ENCODE peak calls at places on chromosomes 5 and 9, in five cellular contexts. One of them, this sample, is unnamed.

GRCh38 chr9:136090060-136090735 is 4.9 kb downstream of the NACC2 start:
- DNase-seq in NCI-H2081: no peak
- DNase-seq in activated T-cell treated with anti-CD3 and anti-CD28 coated beads, Interleukin-2, amount 50 U/mL, for 48 hours: no peak
- DNase-seq in PC-3: no peak
- DNase-seq in stimulated activated CD4-positive, alpha-beta T cell treated with anti-CD3 and anti-CD28 coated beads, Interleukin-1b, Interleukin-23, amount 100 ng/mL, for 1 hour: no peak
- DNase-seq in this sample: no peak

GRCh38 chr9:120841930-120842684 is 615 bp downstream of the PSMD5 start:
- DNase-seq in NCI-H2081: no peak
- DNase-seq in activated T-cell treated with anti-CD3 and anti-CD28 coated beads, Interleukin-2, amount 50 U/mL, for 48 hours: no peak
- DNase-seq in PC-3: peak
- DNase-seq in stimulated activated CD4-positive, alpha-beta T cell treated with anti-CD3 and anti-CD28 coated beads, Interleukin-1b, Interleukin-23, amount 100 ng/mL, for 1 hour: no peak
- DNase-seq in this sample: no peak

GRCh38 chr9:126131066-126132010 is 195.3 kb upstream of the MVB12B start:
- DNase-seq in NCI-H2081: no peak
- DNase-seq in activated T-cell treated with anti-CD3 and anti-CD28 coated beads, Interleukin-2, amount 50 U/mL, for 48 hours: no peak
- DNase-seq in PC-3: no peak
- DNase-seq in stimulated activated CD4-positive, alpha-beta T cell treated with anti-CD3 and anti-CD28 coated beads, Interleukin-1b, Interleukin-23, amount 100 ng/mL, for 1 hour: no peak
- DNase-seq in this sample: no peak

GRCh38 chr9:96061293-96061987 is 185.9 kb downstream of the ERCC6L2 start:
- DNase-seq in NCI-H2081: peak
- DNase-seq in activated T-cell treated with anti-CD3 and anti-CD28 coated beads, Interleukin-2, amount 50 U/mL, for 48 hours: peak
- DNase-seq in PC-3: peak
- DNase-seq in stimulated activated CD4-positive, alpha-beta T cell treated with anti-CD3 and anti-CD28 coated beads, Interleukin-1b, Interleukin-23, amount 100 ng/mL, for 1 hour: no peak
- DNase-seq in this sample: no peak

GRCh38 chr5:171630047-171630669 is 155.5 kb upstream of the SMIM23 start:
- DNase-seq in NCI-H2081: peak
- DNase-seq in activated T-cell treated with anti-CD3 and anti-CD28 coated beads, Interleukin-2, amount 50 U/mL, for 48 hours: peak
- DNase-seq in PC-3: peak
- DNase-seq in stimulated activated CD4-positive, alpha-beta T cell treated with anti-CD3 and anti-CD28 coated beads, Interleukin-1b, Interleukin-23, amount 100 ng/mL, for 1 hour: no peak
- DNase-seq in this sample: no peak

GRCh38 chr5:172182291-172182690 is 5.7 kb downstream of the STK10 start:
- DNase-seq in NCI-H2081: no peak
- DNase-seq in activated T-cell treated with anti-CD3 and anti-CD28 coated beads, Interleukin-2, amount 50 U/mL, for 48 hours: no peak
- DNase-seq in PC-3: no peak
- DNase-seq in stimulated activated CD4-positive, alpha-beta T cell treated with anti-CD3 and anti-CD28 coated beads, Interleukin-1b, Interleukin-23, amount 100 ng/mL, for 1 hour: no peak
- DNase-seq in this sample: no peak

GRCh38 chr9:2299156-2299842 is 284.2 kb downstream of the SMARCA2 start:
- DNase-seq in NCI-H2081: peak
- DNase-seq in activated T-cell treated with anti-CD3 and anti-CD28 coated beads, Interleukin-2, amount 50 U/mL, for 48 hours: no peak
- DNase-seq in PC-3: peak
- DNase-seq in stimulated activated CD4-positive, alpha-beta T cell treated with anti-CD3 and anti-CD28 coated beads, Interleukin-1b, Interleukin-23, amount 100 ng/mL, for 1 hour: no peak
- DNase-seq in this sample: peak

GRCh38 chr5:90434116-90434714 is 24.7 kb upstream of the CETN3 start:
- DNase-seq in NCI-H2081: peak
- DNase-seq in activated T-cell treated with anti-CD3 and anti-CD28 coated beads, Interleukin-2, amount 50 U/mL, for 48 hours: peak
- DNase-seq in PC-3: peak
- DNase-seq in stimulated activated CD4-positive, alpha-beta T cell treated with anti-CD3 and anti-CD28 coated beads, Interleukin-1b, Interleukin-23, amount 100 ng/mL, for 1 hour: no peak
- DNase-seq in this sample: no peak

GRCh38 chr9:86997961-86998360 is 50.7 kb upstream of the GAS1 start:
- DNase-seq in NCI-H2081: no peak
- DNase-seq in activated T-cell treated with anti-CD3 and anti-CD28 coated beads, Interleukin-2, amount 50 U/mL, for 48 hours: no peak
- DNase-seq in PC-3: no peak
- DNase-seq in stimulated activated CD4-positive, alpha-beta T cell treated with anti-CD3 and anti-CD28 coated beads, Interleukin-1b, Interleukin-23, amount 100 ng/mL, for 1 hour: no peak
- DNase-seq in this sample: no peak

GRCh38 chr5:8869932-8870331 is 675.9 kb downstream of the SEMA5A start:
- DNase-seq in NCI-H2081: no peak
- DNase-seq in activated T-cell treated with anti-CD3 and anti-CD28 coated beads, Interleukin-2, amount 50 U/mL, for 48 hours: no peak
- DNase-seq in PC-3: no peak
- DNase-seq in stimulated activated CD4-positive, alpha-beta T cell treated with anti-CD3 and anti-CD28 coated beads, Interleukin-1b, Interleukin-23, amount 100 ng/mL, for 1 hour: no peak
- DNase-seq in this sample: no peak

GRCh38 chr5:88957000-88957399 is 74.0 kb upstream of the MEF2C start:
- DNase-seq in NCI-H2081: no peak
- DNase-seq in activated T-cell treated with anti-CD3 and anti-CD28 coated beads, Interleukin-2, amount 50 U/mL, for 48 hours: no peak
- DNase-seq in PC-3: no peak
- DNase-seq in stimulated activated CD4-positive, alpha-beta T cell treated with anti-CD3 and anti-CD28 coated beads, Interleukin-1b, Interleukin-23, amount 100 ng/mL, for 1 hour: no peak
- DNase-seq in this sample: no peak

GRCh38 chr5:59745422-59745863 is 148.1 kb downstream of the PDE4D start:
- DNase-seq in NCI-H2081: peak
- DNase-seq in activated T-cell treated with anti-CD3 and anti-CD28 coated beads, Interleukin-2, amount 50 U/mL, for 48 hours: no peak
- DNase-seq in PC-3: peak
- DNase-seq in stimulated activated CD4-positive, alpha-beta T cell treated with anti-CD3 and anti-CD28 coated beads, Interleukin-1b, Interleukin-23, amount 100 ng/mL, for 1 hour: no peak
- DNase-seq in this sample: no peak

GRCh38 chr9:15873573-15874177 is 320.8 kb downstream of the CCDC171 start:
- DNase-seq in NCI-H2081: peak
- DNase-seq in activated T-cell treated with anti-CD3 and anti-CD28 coated beads, Interleukin-2, amount 50 U/mL, for 48 hours: no peak
- DNase-seq in PC-3: peak
- DNase-seq in stimulated activated CD4-positive, alpha-beta T cell treated with anti-CD3 and anti-CD28 coated beads, Interleukin-1b, Interleukin-23, amount 100 ng/mL, for 1 hour: no peak
- DNase-seq in this sample: no peak

GRCh38 chr9:136342191-136343120 is 15.1 kb downstream of the GPSM1 start:
- DNase-seq in NCI-H2081: peak
- DNase-seq in activated T-cell treated with anti-CD3 and anti-CD28 coated beads, Interleukin-2, amount 50 U/mL, for 48 hours: peak
- DNase-seq in PC-3: no peak
- DNase-seq in stimulated activated CD4-positive, alpha-beta T cell treated with anti-CD3 and anti-CD28 coated beads, Interleukin-1b, Interleukin-23, amount 100 ng/mL, for 1 hour: peak
- DNase-seq in this sample: no peak

GRCh38 chr9:2494571-2494970 is 127.0 kb upstream of the VLDLR start:
- DNase-seq in NCI-H2081: no peak
- DNase-seq in activated T-cell treated with anti-CD3 and anti-CD28 coated beads, Interleukin-2, amount 50 U/mL, for 48 hours: no peak
- DNase-seq in PC-3: peak
- DNase-seq in stimulated activated CD4-positive, alpha-beta T cell treated with anti-CD3 and anti-CD28 coated beads, Interleukin-1b, Interleukin-23, amount 100 ng/mL, for 1 hour: no peak
- DNase-seq in this sample: no peak

GRCh38 chr5:6900828-6901227 is 187.6 kb downstream of the TENT4A start:
- DNase-seq in NCI-H2081: peak
- DNase-seq in activated T-cell treated with anti-CD3 and anti-CD28 coated beads, Interleukin-2, amount 50 U/mL, for 48 hours: no peak
- DNase-seq in PC-3: no peak
- DNase-seq in stimulated activated CD4-positive, alpha-beta T cell treated with anti-CD3 and anti-CD28 coated beads, Interleukin-1b, Interleukin-23, amount 100 ng/mL, for 1 hour: no peak
- DNase-seq in this sample: peak

GRCh38 chr5:170450041-170450660 is 53.7 kb upstream of the KCNIP1 start:
- DNase-seq in NCI-H2081: no peak
- DNase-seq in activated T-cell treated with anti-CD3 and anti-CD28 coated beads, Interleukin-2, amount 50 U/mL, for 48 hours: no peak
- DNase-seq in PC-3: no peak
- DNase-seq in stimulated activated CD4-positive, alpha-beta T cell treated with anti-CD3 and anti-CD28 coated beads, Interleukin-1b, Interleukin-23, amount 100 ng/mL, for 1 hour: no peak
- DNase-seq in this sample: no peak

GRCh38 chr5:138955013-138955660 is 80.0 kb upstream of the LRRTM2 start:
- DNase-seq in NCI-H2081: peak
- DNase-seq in activated T-cell treated with anti-CD3 and anti-CD28 coated beads, Interleukin-2, amount 50 U/mL, for 48 hours: no peak
- DNase-seq in PC-3: no peak
- DNase-seq in stimulated activated CD4-positive, alpha-beta T cell treated with anti-CD3 and anti-CD28 coated beads, Interleukin-1b, Interleukin-23, amount 100 ng/mL, for 1 hour: no peak
- DNase-seq in this sample: no peak

GRCh38 chr9:120648581-120648980 is 65.7 kb downstream of the MEGF9 start:
- DNase-seq in NCI-H2081: no peak
- DNase-seq in activated T-cell treated with anti-CD3 and anti-CD28 coated beads, Interleukin-2, amount 50 U/mL, for 48 hours: no peak
- DNase-seq in PC-3: no peak
- DNase-seq in stimulated activated CD4-positive, alpha-beta T cell treated with anti-CD3 and anti-CD28 coated beads, Interleukin-1b, Interleukin-23, amount 100 ng/mL, for 1 hour: no peak
- DNase-seq in this sample: no peak

GRCh38 chr5:173764321-173765029 is 123.7 kb upstream of the CPEB4 start:
- DNase-seq in NCI-H2081: no peak
- DNase-seq in activated T-cell treated with anti-CD3 and anti-CD28 coated beads, Interleukin-2, amount 50 U/mL, for 48 hours: no peak
- DNase-seq in PC-3: peak
- DNase-seq in stimulated activated CD4-positive, alpha-beta T cell treated with anti-CD3 and anti-CD28 coated beads, Interleukin-1b, Interleukin-23, amount 100 ng/mL, for 1 hour: no peak
- DNase-seq in this sample: no peak

GRCh38 chr5:40080191-40080590 is 599.5 kb upstream of the PTGER4 start:
- DNase-seq in NCI-H2081: no peak
- DNase-seq in activated T-cell treated with anti-CD3 and anti-CD28 coated beads, Interleukin-2, amount 50 U/mL, for 48 hours: no peak
- DNase-seq in PC-3: no peak
- DNase-seq in stimulated activated CD4-positive, alpha-beta T cell treated with anti-CD3 and anti-CD28 coated beads, Interleukin-1b, Interleukin-23, amount 100 ng/mL, for 1 hour: no peak
- DNase-seq in this sample: no peak

GRCh38 chr9:2479056-2479565 is 142.5 kb upstream of the VLDLR start:
- DNase-seq in NCI-H2081: no peak
- DNase-seq in activated T-cell treated with anti-CD3 and anti-CD28 coated beads, Interleukin-2, amount 50 U/mL, for 48 hours: no peak
- DNase-seq in PC-3: peak
- DNase-seq in stimulated activated CD4-positive, alpha-beta T cell treated with anti-CD3 and anti-CD28 coated beads, Interleukin-1b, Interleukin-23, amount 100 ng/mL, for 1 hour: no peak
- DNase-seq in this sample: no peak

This sample was measured in NCI-H2107.